ENCODE peak calls at places on chromosome 14, in five cellular contexts. M is K562, P is HepG2, U is fibroblast of lung, T is HCT116. E is an unnamed sample.

GRCh38 chr14:58272589-58273372 is 25.6 kb upstream of the ARID4A start:
- DNase-seq in T (no peak), U (peak; percentile 57), M (peak; percentile 16), P (peak; percentile 98), E (peak; percentile 24)

GRCh38 chr14:61695695-61696527 is 598 bp downstream of the HIF1A start:
- DNase-seq in T (no peak), P (peak; percentile 45), U (peak; percentile 59), M (peak; percentile 38), E (peak; percentile 68)

GRCh38 chr14:32934891-32935633 is 3.6 kb upstream of the NPAS3 start:
- DNase-seq in T (no peak), M (no peak), P (no peak), U (no peak), E (peak; percentile 53)

GRCh38 chr14:82720931-82721330 is 1187.3 kb upstream of the SEL1L start:
- DNase-seq in M (no peak), U (no peak), P (no peak), T (no peak), E (peak; percentile 5)

GRCh38 chr14:61607570-61608244 is 87.6 kb upstream of the HIF1A start:
- DNase-seq in P (peak; percentile 15), T (no peak), U (no peak), M (no peak), E (peak; percentile 46)

GRCh38 chr14:67776653-67777322 is 39.6 kb downstream of the ZFYVE26 start:
- DNase-seq in U (no peak), T (no peak), M (no peak), P (no peak), E (no peak)

GRCh38 chr14:63642229-63642611 is 549 bp upstream of the WDR89 start:
- DNase-seq in U (peak; percentile 97), M (peak; percentile 71), T (peak; percentile 92), P (peak; percentile 94), E (peak; percentile 96)

GRCh38 chr14:104704252-104704651 is 14.8 kb downstream of the INF2 start:
- DNase-seq in M (no peak), P (no peak), T (no peak), U (no peak), E (no peak)

GRCh38 chr14:20935303-20935984 is 19.8 kb upstream of the RNASE2 start:
- DNase-seq in U (no peak), T (no peak), M (no peak), P (no peak), E (no peak)

GRCh38 chr14:77782202-77782601 is 17.7 kb upstream of the ADCK1 start:
- DNase-seq in T (no peak), P (no peak), M (no peak), U (no peak), E (no peak)

GRCh38 chr14:90396342-90397339 is at the start of gene CALM1:
- DNase-seq in M (peak; percentile 80), P (peak; percentile 74), T (peak; percentile 89), U (peak; percentile 96), E (peak; percentile 94)

DNA sequence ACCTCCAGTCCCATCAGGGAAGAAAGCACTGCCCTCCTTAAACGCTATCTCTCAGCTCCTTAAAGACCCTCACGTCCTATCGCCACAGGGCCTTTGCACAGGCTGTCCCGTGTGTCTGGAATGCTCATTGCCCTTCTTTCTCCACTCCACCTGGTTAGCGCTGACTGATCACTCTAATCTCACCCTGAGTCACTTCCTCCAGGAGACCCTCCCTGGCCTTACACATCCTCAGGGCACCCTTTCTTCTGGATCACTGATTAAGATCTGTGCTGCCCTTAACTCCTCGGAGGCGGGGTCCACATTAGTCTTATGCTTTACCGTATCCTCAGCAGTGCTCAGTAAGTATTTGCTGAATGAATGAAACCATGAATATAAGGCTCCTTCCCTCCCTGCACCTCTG is 94.7 kb downstream of the SYNE3 start:
- DNase-seq in T (no peak), P (no peak), U (no peak), M (no peak), E (no peak)
- TF ChIP-seq EZH2 in T (no peak), P (no peak), U (no peak), M (no peak), E (no peak)

DNA sequence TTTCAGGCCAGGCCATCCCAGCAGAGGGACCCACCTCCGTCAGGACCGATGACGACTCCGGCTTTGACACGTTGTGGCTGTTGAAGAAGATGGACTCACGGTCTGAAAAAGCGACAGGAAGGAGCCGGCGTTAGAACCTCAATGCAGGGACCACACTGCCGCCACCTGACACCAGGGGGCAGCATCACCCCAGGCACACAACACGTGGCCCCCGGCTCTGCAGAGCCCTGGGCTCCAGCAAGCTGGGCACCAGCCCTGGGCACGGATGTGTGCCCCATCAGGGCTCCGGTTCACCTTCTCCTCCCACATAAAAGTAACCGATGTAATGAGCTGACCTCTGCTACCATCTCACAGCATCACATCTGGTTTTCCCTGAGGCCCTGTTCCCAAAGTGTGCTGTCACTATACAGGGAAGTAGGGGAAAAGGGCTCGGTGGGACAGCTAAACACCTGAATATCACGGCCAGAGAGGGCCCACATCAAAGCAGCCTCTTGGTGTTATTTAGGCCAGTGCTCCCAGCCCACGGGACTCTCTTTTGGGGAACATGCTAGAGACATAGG is 29.0 kb downstream of the CHGA start:
- DNase-seq in T (peak; percentile 27), P (peak; percentile 37), U (peak; percentile 62), M (peak; percentile 75), E (peak; percentile 82)
- TF ChIP-seq EZH2 in T (no peak), P (no peak), U (no peak), M (no peak), E (no peak)

GRCh38 chr14:36655054-36655381 is 6.6 kb upstream of the PAX9 start:
- DNase-seq in P (no peak), T (no peak), M (no peak), U (no peak), E (peak; percentile 45)
- TF ChIP-seq EZH2 in P (no peak), T (no peak), M (no peak), U (no peak), E (peak; percentile 6)

GRCh38 chr14:24083462-24083861 is 10.6 kb upstream of the PCK2 start:
- DNase-seq in U (no peak), P (no peak), M (no peak), T (no peak), E (no peak)

GRCh38 chr14:24080142-24080530 is 8.8 kb downstream of the CPNE6 start:
- DNase-seq in P (no peak), M (no peak), U (no peak), T (no peak), E (no peak)

GRCh38 chr14:24082411-24083080 is 11.2 kb downstream of the CPNE6 start:
- DNase-seq in T (no peak), U (no peak), M (no peak), P (no peak), E (no peak)

GRCh38 chr14:24080888-24081738 is 9.8 kb downstream of the CPNE6 start:
- DNase-seq in P (peak; percentile 38), T (no peak), M (peak; percentile 79), U (no peak), E (peak; percentile 81)

GRCh38 chr14:24081739-24082204 is 10.4 kb downstream of the CPNE6 start:
- DNase-seq in U (no peak), T (no peak), M (no peak), P (no peak), E (no peak)
- TF ChIP-seq EZH2 in U (no peak), T (no peak), M (no peak), P (peak; percentile 62), E (no peak)

GRCh38 chr14:72892879-72893635 is 844 bp downstream of the DPF3 start:
- DNase-seq in P (no peak), T (no peak), M (peak; percentile 43), U (no peak), E (peak; percentile 66)
- TF ChIP-seq EZH2 in P (no peak), T (no peak), M (no peak), U (no peak), E (peak; percentile 51)

GRCh38 chr14:28767851-28768548 is 1.4 kb downstream of the FOXG1 start:
- DNase-seq in U (no peak), M (peak; percentile 20), P (no peak), T (no peak), E (peak; percentile 94)
- TF ChIP-seq EZH2 in U (peak; percentile 99), M (no peak), P (no peak), T (no peak), E (peak; percentile 81)

GRCh38 chr14:69573841-69574265 is 818 bp downstream of the CCDC177 start:
- DNase-seq in U (peak; percentile 5), M (no peak), T (no peak), P (no peak), E (peak; percentile 61)
- TF ChIP-seq EZH2 in U (peak; percentile 73), M (no peak), T (no peak), P (no peak), E (no peak)

GRCh38 chr14:50045837-50046236 is 70.5 kb downstream of the VCPKMT start:
- DNase-seq in T (no peak), P (no peak), U (no peak), M (no peak), E (no peak)
- TF ChIP-seq EZH2 in T (no peak), P (no peak), U (no peak), M (no peak), E (no peak)

DNA sequence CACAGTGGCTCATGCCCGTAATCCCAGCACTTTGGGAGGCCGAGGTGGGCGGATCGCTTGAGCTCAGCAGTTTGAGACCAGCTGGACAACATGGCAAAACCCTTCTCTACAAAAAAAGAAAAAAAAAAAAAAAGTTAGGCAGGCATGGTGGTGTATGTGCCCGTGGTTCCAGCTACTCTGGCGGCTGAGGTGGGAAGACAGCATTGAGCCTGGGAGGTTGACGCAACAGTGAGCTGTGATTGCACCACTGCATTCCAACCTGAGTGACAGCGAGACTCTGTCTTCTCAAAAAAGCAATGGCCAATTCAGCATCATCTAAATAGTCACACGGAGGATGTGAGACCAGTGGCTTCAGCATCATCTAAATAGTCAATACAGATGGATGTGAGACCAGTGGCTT is 10.4 kb upstream of the SAMD4A start:
- DNase-seq in T (no peak), P (peak; percentile 60), U (no peak), M (no peak), E (peak; percentile 32)
- TF ChIP-seq EZH2 in T (no peak), P (no peak), U (no peak), M (no peak), E (no peak)

GRCh38 chr14:29927596-29928341 is at the start of gene PRKD1:
- DNase-seq in P (peak; percentile 28), M (peak; percentile 71), T (no peak), U (peak; percentile 75), E (peak; percentile 73)
- TF ChIP-seq EZH2 in P (peak; percentile 15), M (no peak), T (no peak), U (no peak), E (no peak)

E was measured in GM23338.